ENCODE peak calls at places on chromosomes 1 and 21, in four cellular contexts. U, P, N and A are unnamed samples. For H3K4me1 and H3K9me3, the result is how much of the 10 kb centered on the place peaks cover.

GRCh38 chr1:59523745-59524450 is 227.0 kb downstream of the FGGY start:
- DNase-seq in P (no peak), N (no peak), U (no peak), A (no peak)

GRCh38 chr1:51898090-51898734 is 19.7 kb upstream of the NRDC start:
- DNase-seq in P (no peak), U (no peak), N (peak), A (no peak)

GRCh38 chr1:154716012-154716411 is 108.0 kb upstream of the ADAR start:
- DNase-seq in N (no peak), P (no peak), U (peak), A (no peak)

GRCh38 chr1:200518524-200518923 is 102.0 kb downstream of the KIF14 start:
- DNase-seq in U (no peak), N (no peak), P (no peak), A (no peak)

GRCh38 chr1:111320066-111320879 is 29.6 kb downstream of the CHIA start:
- DNase-seq in N (no peak), P (no peak), U (no peak), A (no peak)

GRCh38 chr1:112298558-112298957 is 97.5 kb upstream of the CTTNBP2NL start:
- DNase-seq in P (peak), U (peak), N (peak), A (peak)

GRCh38 chr1:94942171-94943128 is 15.5 kb upstream of the CNN3 start:
- DNase-seq in U (no peak), P (no peak), N (peak), A (no peak)

GRCh38 chr1:30610917-30611316 is 112.5 kb downstream of the MATN1 start:
- DNase-seq in P (no peak), U (no peak), N (no peak), A (no peak)

GRCh38 chr1:158600735-158601134 is 4.3 kb upstream of the OR10Z1 start:
- DNase-seq in P (no peak), U (no peak), N (no peak), A (no peak)

GRCh38 chr1:50418600-50419109 is 4.6 kb downstream of the DMRTA2 start:
- DNase-seq in N (no peak), P (no peak), U (no peak), A (no peak)

GRCh38 chr1:216071227-216071626 is 352.0 kb downstream of the USH2A start:
- DNase-seq in P (no peak), U (no peak), N (no peak), A (no peak)

GRCh38 chr21:46159841-46160562 is 4.6 kb upstream of the FTCD start:
- DNase-seq in P (no peak), N (no peak), U (no peak), A (no peak)

GRCh38 chr1:24344090-24344742 is 25.1 kb downstream of the GRHL3 start:
- DNase-seq in P (no peak), U (no peak), N (no peak), A (no peak)

GRCh38 chr1:90579212-90579802 is 137.8 kb downstream of the BARHL2 start:
- DNase-seq in U (no peak), P (no peak), N (peak), A (no peak)

GRCh38 chr1:31297273-31298247 is 728 bp downstream of the ZCCHC17 start:
- DNase-seq in U (no peak), N (peak), P (no peak), A (no peak)

GRCh38 chr1:237170149-237170548 is 128.2 kb downstream of the RYR2 start:
- DNase-seq in N (no peak), U (no peak), P (no peak), A (no peak)

GRCh38 chr1:10795305-10796021 is 983 bp downstream of the CASZ1 start:
- DNase-seq in N (peak), P (peak), U (no peak), A (no peak)

GRCh38 chr1:156896490-156897033 is 3.0 kb downstream of the PEAR1 start:
- DNase-seq in P (no peak), U (no peak), N (peak), A (no peak)

GRCh38 chr1:236534164-236534651 is 10.4 kb downstream of the LGALS8 start:
- DNase-seq in U (no peak), N (peak), P (no peak), A (peak)

GRCh38 chr1:184156521-184157395 is 105.2 kb downstream of the TSEN15 start:
- DNase-seq in U (no peak), N (no peak), P (no peak), A (no peak)

GRCh38 chr1:234725177-234726132 is 115.5 kb upstream of the IRF2BP2 start:
- DNase-seq in N (peak), P (peak), U (no peak), A (peak)

GRCh38 chr1:47679301-47679751 is 241.5 kb downstream of the FOXD2 start:
- DNase-seq in U (no peak), N (no peak), P (no peak), A (no peak)

GRCh38 chr1:6105763-6106162 is 60.1 kb downstream of the KCNAB2 start:
- DNase-seq in U (no peak), N (no peak), P (no peak), A (no peak)

GRCh38 chr1:37001697-37002096 is 32.6 kb downstream of the GRIK3 start:
- DNase-seq in U (no peak), P (no peak), N (no peak), A (no peak)

GRCh38 chr1:173406783-173407230 is 70.3 kb upstream of the PRDX6 start:
- DNase-seq in U (no peak), P (no peak), N (no peak), A (no peak)

DNA sequence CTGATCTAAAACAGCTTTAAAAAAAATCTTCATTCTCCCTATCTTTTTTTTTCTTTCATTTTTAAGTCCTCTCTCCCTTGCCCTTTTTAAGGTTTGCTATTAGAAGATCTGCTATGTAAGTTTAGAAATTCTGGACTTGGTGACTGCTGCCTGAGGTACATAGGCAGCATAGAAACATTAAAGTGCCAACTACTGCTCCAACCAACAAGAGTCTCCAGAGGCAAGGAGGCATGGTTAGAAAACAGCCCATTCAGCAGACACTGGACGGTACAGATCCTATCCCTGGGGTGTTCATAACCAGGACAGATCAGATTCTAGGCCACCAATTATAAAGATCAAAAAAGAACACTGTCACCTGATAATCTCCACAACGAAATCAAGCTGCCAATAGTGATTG is 36.6 kb downstream of the GPR3 start:
- DNase-seq in N (no peak), U (no peak), P (no peak), A (no peak)
- H3K4me1 ChIP-seq in N (under half), U (under half), P (under half), A (half or more)

GRCh38 chr1:203317429-203318228 is 12.3 kb downstream of the BTG2 start:
- DNase-seq in N (no peak), U (no peak), P (no peak), A (no peak)
- H3K27ac ChIP-seq in N (no peak), U (peak), P (peak), A (no peak)

GRCh38 chr1:248143311-248143710 is 1.6 kb upstream of the OR2M5 start:
- DNase-seq in U (no peak), P (no peak), N (peak), A (no peak)
- H3K9me3 ChIP-seq in U (under half), P (under half), N (under half), A (under half)

DNA sequence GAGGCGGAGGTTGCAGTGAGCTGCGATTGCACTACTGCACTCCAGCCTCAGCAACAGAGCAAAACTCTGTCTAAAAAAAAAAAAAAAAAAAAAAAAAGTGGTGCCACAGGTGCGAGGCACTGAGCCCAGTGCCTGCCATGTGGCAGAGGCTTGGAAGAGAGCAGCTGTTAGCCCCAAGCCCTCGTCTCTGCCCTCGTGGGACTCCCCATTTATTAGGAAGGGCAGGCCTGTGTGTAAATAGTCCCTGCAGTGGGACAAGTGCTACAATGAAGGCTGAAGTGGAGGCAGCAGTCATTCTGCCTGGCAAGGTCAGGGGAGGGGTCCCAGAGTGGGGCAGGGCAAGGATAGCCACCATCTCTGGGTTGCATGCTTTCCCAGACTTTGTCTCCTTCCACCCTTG is 6.5 kb downstream of the RPS6KA1 start:
- DNase-seq in P (no peak), N (no peak), U (no peak), A (no peak)
- H3K4me1 ChIP-seq in P (under half), N (under half), U (under half), A (half or more)

GRCh38 chr1:109279615-109280278 is 3.2 kb downstream of the PSRC1 start:
- DNase-seq in P (no peak), N (no peak), U (no peak), A (no peak)

GRCh38 chr1:109274533-109275476 is 8.1 kb downstream of the PSRC1 start:
- DNase-seq in N (peak), U (peak), P (peak), A (no peak)

GRCh38 chr1:109275706-109276345 is 7.1 kb downstream of the PSRC1 start:
- DNase-seq in P (no peak), U (no peak), N (peak), A (no peak)

GRCh38 chr1:109280768-109281356 is 2.1 kb downstream of the PSRC1 start:
- DNase-seq in P (no peak), U (no peak), N (no peak), A (no peak)

DNA sequence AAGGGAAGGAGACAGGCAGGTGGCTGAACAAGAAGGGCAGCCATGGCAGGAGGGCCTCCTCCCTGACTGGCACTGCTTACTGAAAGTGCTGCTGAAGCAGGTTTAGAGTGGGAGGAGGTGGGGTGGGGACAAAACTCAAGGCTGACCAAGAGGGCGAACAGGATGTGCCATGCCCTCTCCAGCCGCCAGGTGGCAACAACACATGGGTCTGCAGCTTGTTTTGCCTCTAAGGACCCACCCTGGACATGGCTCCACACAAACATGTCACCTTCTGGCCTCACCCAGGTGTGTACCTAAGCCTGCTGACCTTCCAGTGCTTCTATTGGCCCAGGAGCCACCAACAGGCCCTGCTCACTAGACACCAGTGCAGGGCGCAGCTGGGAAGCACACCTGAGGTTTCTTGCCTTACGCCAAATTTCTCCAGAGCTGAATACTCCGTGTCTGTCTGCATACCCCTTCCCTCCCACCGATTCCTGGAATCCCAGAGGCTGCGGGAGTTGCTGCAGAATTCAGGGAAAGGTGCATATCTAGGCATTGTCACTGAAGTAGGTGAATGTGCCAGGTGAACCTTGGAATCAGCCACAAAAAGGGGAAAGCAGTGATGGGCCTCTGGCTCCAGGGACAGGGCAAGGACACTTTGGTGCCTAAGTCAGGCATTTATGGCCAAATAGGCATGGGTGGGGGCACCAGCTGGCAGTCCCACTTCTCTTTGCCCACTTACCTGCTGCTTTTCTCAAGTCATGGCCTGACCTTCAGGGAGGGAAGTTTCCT is 5.3 kb downstream of the PSRC1 start:
- DNase-seq in P (peak), U (peak), N (peak), A (peak)
- H3K27ac ChIP-seq in P (peak), U (peak), N (peak), A (no peak)

DNA sequence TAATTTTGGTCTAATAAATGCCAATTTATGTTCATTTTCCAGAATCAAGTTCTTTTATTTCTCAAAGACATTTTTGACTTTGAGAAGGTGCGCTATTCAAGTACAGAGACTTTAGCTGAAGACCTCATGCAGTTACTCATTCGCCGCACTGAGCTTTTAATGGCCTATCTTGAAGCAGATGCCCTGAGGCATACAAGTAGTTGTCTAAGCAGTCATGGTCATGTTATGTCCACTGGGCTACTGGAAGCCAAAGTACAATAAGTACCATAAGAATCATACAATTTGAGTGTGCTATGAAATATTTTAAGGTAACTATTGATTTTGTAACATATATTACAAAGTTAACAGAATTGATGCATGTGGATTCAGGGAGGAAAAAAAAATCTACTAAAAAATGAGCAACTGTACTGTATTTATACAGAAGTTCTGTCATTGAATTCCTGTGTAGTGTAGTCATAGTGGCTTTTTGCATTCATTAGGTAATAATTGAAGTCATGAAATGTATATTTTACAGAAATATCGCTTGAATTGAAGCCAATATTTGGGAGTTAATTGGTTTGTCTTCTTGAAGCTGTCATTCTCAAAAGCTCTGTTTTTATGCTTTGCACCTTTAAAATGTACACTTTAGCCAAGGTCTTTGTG is 13.5 kb upstream of the NEXN start:
- DNase-seq in U (no peak), N (peak), P (no peak), A (no peak)
- H3K9me3 ChIP-seq in U (under half), N (under half), P (under half), A (under half)

GRCh38 chr1:20733361-20733975 is 965 bp upstream of the SH2D5 start:
- DNase-seq in P (no peak), U (no peak), N (peak), A (no peak)
- H3K4me1 ChIP-seq in P (under half), U (under half), N (under half), A (under half)

GRCh38 chr1:207054476-207054875 is 1.4 kb downstream of the PFKFB2 start:
- DNase-seq in U (no peak), N (no peak), P (no peak), A (no peak)
- H3K27ac ChIP-seq in U (peak), N (no peak), P (no peak), A (no peak)

GRCh38 chr1:246969621-246970020 is 37.9 kb upstream of the AHCTF1 start:
- DNase-seq in N (no peak), P (no peak), U (no peak), A (no peak)
- H3K9me3 ChIP-seq in N (under half), P (under half), U (under half), A (under half)

GRCh38 chr1:45679123-45679522 is 7.2 kb downstream of the GPBP1L1 start:
- DNase-seq in U (no peak), P (no peak), N (peak), A (no peak)
- H3K4me1 ChIP-seq in U (under half), P (under half), N (under half), A (half or more)